ENCODE peak calls at places on chromosomes 6 and 20, in ten cellular contexts. O is CD4-positive, alpha-beta T cell; L is spleen; X is hepatocyte; S is glutamatergic neuron; V is natural killer cell; U is nephron progenitor cell; C is breast epithelium; R is cardiac muscle cell; P is AG10803. I is an unnamed sample.

GRCh38 chr20:17747431-17747846 is 47.7 kb downstream of the BANF2 start:
- DNase-seq in O (no peak), L (no peak), X (peak; percentile 57), S (no peak), V (no peak), U (no peak), C (no peak), R (no peak), P (peak; percentile 86), I (no peak)

GRCh38 chr20:33685328-33686007 is 717 bp downstream of the E2F1 start:
- DNase-seq in O (no peak), L (peak; percentile 87), X (peak; percentile 74), S (peak; percentile 89), V (no peak), U (no peak), C (no peak), R (no peak), P (no peak), I (no peak)

GRCh38 chr20:12201289-12201991 is 283.7 kb downstream of the BTBD3 start:
- DNase-seq in O (no peak), L (no peak), X (peak; percentile 10), S (no peak), V (no peak), U (no peak), C (no peak), R (no peak), P (peak; percentile 63), I (no peak)

GRCh38 chr6:119116712-119117281 is 38.3 kb upstream of the FAM184A start:
- DNase-seq in O (no peak), L (no peak), X (no peak), S (peak; percentile 31), V (no peak), U (no peak), C (no peak), R (no peak), P (no peak), I (no peak)

GRCh38 chr6:106710580-106710979 is 81.2 kb downstream of the QRSL1 start:
- DNase-seq in O (no peak), L (no peak), X (no peak), S (no peak), V (no peak), U (no peak), C (no peak), R (no peak), P (no peak), I (no peak)

GRCh38 chr6:18204691-18205090 is 49.5 kb downstream of the KDM1B start:
- DNase-seq in O (no peak), L (no peak), X (no peak), S (no peak), V (no peak), U (no peak), C (no peak), R (no peak), P (no peak), I (no peak)

GRCh38 chr20:535958-536357 is 7.6 kb downstream of the CSNK2A1 start:
- DNase-seq in O (no peak), L (no peak), X (peak; percentile 45), S (no peak), V (no peak), U (no peak), C (no peak), R (no peak), P (no peak), I (no peak)

GRCh38 chr6:38175786-38176185 is 356.3 kb downstream of the ZFAND3 start:
- DNase-seq in O (no peak), L (peak; percentile 38), X (no peak), S (no peak), V (no peak), U (no peak), C (no peak), R (no peak), P (no peak), I (no peak)

GRCh38 chr20:44747166-44748004 is 1.7 kb downstream of the KCNK15 start:
- DNase-seq in O (peak; percentile 22), L (no peak), X (peak; percentile 86), S (peak; percentile 94), V (peak; percentile 41), U (peak; percentile 84), C (peak; percentile 85), R (peak; percentile 84), P (peak; percentile 72), I (peak; percentile 80)
- TF ChIP-seq CTCF in O (peak; percentile 55), L (peak; percentile 7), X (peak; percentile 69), S (peak; percentile 79), V (peak; percentile 39), U (peak; percentile 61), C (peak; percentile 39), R (peak; percentile 81), P (peak; percentile 82), I (peak; percentile 72)

GRCh38 chr20:50513169-50514034 is 3.2 kb downstream of the PTPN1 start:
- DNase-seq in O (no peak), L (no peak), X (no peak), S (no peak), V (no peak), U (no peak), C (no peak), R (no peak), P (peak; percentile 47), I (no peak)

GRCh38 chr20:50512323-50512722 is 2.1 kb downstream of the PTPN1 start:
- DNase-seq in O (no peak), L (no peak), X (no peak), S (no peak), V (no peak), U (no peak), C (no peak), R (no peak), P (no peak), I (no peak)

GRCh38 chr20:50510706-50511401 is 671 bp downstream of the PTPN1 start:
- DNase-seq in O (no peak), L (peak; percentile 88), X (peak; percentile 32), S (peak; percentile 36), V (no peak), U (peak; percentile 64), C (peak; percentile 18), R (peak; percentile 26), P (no peak), I (no peak)

GRCh38 chr20:50508171-50508761 is 1.9 kb upstream of the PTPN1 start:
- DNase-seq in O (no peak), L (no peak), X (no peak), S (no peak), V (no peak), U (no peak), C (no peak), R (peak; percentile 30), P (peak; percentile 60), I (no peak)

DNA sequence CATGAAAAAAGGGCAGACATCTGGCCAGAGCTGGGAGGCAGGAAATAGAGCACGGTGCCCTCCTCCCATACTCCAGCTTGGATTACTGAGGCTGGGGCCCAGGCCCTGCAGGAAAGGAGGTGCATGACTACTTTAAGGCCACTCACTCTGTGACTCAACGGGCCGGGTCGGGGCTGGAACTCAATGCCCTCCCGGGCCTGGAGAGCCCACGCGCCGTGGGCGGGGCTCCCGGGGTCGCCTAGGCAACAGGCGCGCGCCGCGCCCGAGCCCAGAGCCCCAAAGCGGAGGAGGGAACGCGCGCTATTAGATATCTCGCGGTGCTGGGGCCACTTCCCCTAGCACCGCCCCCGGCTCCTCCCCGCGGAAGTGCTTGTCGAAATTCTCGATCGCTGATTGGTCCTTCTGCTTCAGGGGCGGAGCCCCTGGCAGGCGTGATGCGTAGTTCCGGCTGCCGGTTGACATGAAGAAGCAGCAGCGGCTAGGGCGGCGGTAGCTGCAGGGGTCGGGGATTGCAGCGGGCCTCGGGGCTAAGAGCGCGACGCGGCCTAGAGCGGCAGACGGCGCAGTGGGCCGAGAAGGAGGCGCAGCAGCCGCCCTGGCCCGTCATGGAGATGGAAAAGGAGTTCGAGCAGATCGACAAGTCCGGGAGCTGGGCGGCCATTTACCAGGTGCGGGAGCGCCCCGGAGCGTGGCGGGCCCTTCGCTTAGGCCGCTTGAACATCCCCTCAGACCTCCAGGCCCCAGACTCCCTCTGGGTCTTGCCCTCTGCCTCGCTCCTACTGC is at the start of gene PTPN1:
- DNase-seq in O (peak; percentile 98), L (peak; percentile 98), X (peak; percentile 99), S (peak; percentile 98), V (peak; percentile 99), U (peak; percentile 99), C (peak; percentile 98), R (peak; percentile 99), P (peak; percentile 98), I (peak; percentile 99)
- TF ChIP-seq CTCF in O (no peak), L (no peak), X (no peak), S (no peak), V (no peak), U (no peak), C (no peak), R (no peak), P (peak; percentile 11), I (no peak)

GRCh38 chr6:84967965-84968364 is 203.6 kb upstream of the TBX18 start:
- DNase-seq in O (no peak), L (no peak), X (no peak), S (no peak), V (no peak), U (no peak), C (no peak), R (no peak), P (no peak), I (no peak)

GRCh38 chr6:84967389-84967788 is 203.0 kb upstream of the TBX18 start:
- DNase-seq in O (no peak), L (no peak), X (peak; percentile 55), S (no peak), V (no peak), U (peak; percentile 34), C (no peak), R (peak; percentile 31), P (peak; percentile 50), I (no peak)
- TF ChIP-seq CTCF in O (no peak), L (no peak), X (peak; percentile 63), S (peak; percentile 10), V (no peak), U (peak; percentile 49), C (no peak), R (peak; percentile 66), P (peak; percentile 71), I (no peak)

GRCh38 chr6:47479874-47480273 is 2.3 kb downstream of the CD2AP start:
- DNase-seq in O (no peak), L (no peak), X (no peak), S (no peak), V (no peak), U (no peak), C (no peak), R (no peak), P (no peak), I (no peak)

GRCh38 chr6:47476794-47477496 is 644 bp upstream of the CD2AP start:
- DNase-seq in O (no peak), L (no peak), X (peak; percentile 12), S (no peak), V (no peak), U (no peak), C (no peak), R (no peak), P (no peak), I (no peak)

GRCh38 chr6:47479156-47479541 is 1.6 kb downstream of the CD2AP start:
- DNase-seq in O (no peak), L (no peak), X (no peak), S (no peak), V (no peak), U (no peak), C (no peak), R (no peak), P (no peak), I (no peak)

GRCh38 chr6:47478233-47479155 is 905 bp downstream of the CD2AP start:
- DNase-seq in O (no peak), L (no peak), X (peak; percentile 38), S (no peak), V (no peak), U (no peak), C (peak; percentile 29), R (peak; percentile 38), P (peak; percentile 33), I (no peak)

DNA sequence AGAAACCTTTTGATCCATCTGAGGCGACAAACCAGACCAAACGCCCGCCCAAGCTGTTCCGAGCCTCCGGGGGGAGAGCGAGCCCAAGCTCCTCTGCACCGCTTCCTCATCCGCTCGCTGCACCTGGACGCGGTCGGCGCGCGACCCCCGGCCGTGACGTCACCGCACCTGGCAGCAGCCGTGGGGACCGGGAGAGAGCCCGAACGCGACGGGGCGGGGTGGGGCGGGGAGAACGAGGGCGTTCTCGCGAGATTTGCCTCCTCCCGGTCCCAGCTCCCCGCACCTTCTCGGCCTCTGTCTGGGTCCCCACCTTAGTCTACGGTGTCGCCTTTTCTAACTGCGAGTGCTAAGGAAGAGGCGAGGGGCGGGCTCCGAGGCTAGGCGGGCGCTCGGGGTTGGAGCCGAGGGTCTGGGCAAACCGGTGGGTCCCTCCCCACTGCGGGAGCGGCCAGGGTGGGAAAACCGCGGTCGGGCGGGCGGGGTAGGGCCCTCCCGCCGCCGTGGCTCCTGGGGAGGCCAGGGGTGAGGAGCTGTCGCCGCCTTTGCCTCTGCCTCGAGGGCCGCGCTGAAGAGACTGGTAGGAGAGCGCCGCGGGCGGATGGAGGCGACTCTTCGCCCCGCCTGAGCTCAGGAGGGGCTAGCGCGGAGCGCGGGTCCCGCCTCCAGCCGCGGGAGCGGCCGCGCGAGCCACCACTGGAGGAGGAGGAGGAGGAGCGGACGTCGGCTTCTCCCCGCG is at the start of gene CD2AP:
- DNase-seq in O (peak; percentile 84), L (peak; percentile 97), X (peak; percentile 96), S (peak; percentile 87), V (peak; percentile 76), U (peak; percentile 88), C (peak; percentile 83), R (peak; percentile 92), P (peak; percentile 70), I (peak; percentile 90)
- TF ChIP-seq CTCF in O (no peak), L (peak; percentile 3), X (peak; percentile 28), S (no peak), V (no peak), U (no peak), C (no peak), R (no peak), P (no peak), I (no peak)

I was measured in mesothelial cell of epicardium.